ENCODE peak calls at places on chromosomes 6 and 20, in ten cellular contexts. P is breast epithelium; W is globus pallidus; T is HuH-7.5; S is lung microvascular endothelial cell; B is CD4-positive, alpha-beta T cell; G is tibial nerve; K is fibroblast of the aortic adventitia; H is fibroblast of the conjunctiva; U is NCI-H1417. E is an unnamed sample.

GRCh38 chr6:16402501-16402900 is 164.1 kb downstream of the GMPR start:
- DNase-seq in S (no peak), G (peak), W (no peak), B (no peak), K (peak), U (no peak), H (peak), T (no peak), P (no peak), E (peak)

GRCh38 chr6:137237413-137238170 is 18.4 kb upstream of the IFNGR1 start:
- DNase-seq in P (no peak), G (no peak), W (no peak), U (no peak), S (no peak), H (no peak), B (no peak), T (no peak), K (peak), E (peak)

GRCh38 chr6:6225885-6226284 is 94.6 kb downstream of the F13A1 start:
- DNase-seq in B (no peak), P (no peak), S (no peak), U (no peak), H (no peak), G (no peak), T (no peak), W (no peak), K (no peak), E (no peak)

GRCh38 chr6:134830945-134831344 is 119.0 kb downstream of the ALDH8A1 start:
- DNase-seq in T (no peak), G (no peak), P (no peak), W (no peak), K (no peak), S (no peak), B (no peak), U (no peak), H (no peak), E (no peak)

GRCh38 chr20:38373231-38373867 is 27.1 kb downstream of the LBP start:
- DNase-seq in T (peak), W (no peak), G (no peak), B (no peak), H (no peak), U (no peak), P (no peak), S (peak), K (peak), E (peak)

GRCh38 chr6:47137073-47137472 is 94.9 kb upstream of the ADGRF1 start:
- DNase-seq in B (no peak), U (no peak), S (no peak), P (no peak), K (no peak), W (no peak), H (no peak), G (no peak), T (no peak), E (no peak)

GRCh38 chr6:67615796-67616195 is 1019.3 kb upstream of the ADGRB3 start:
- DNase-seq in T (no peak), K (peak), U (no peak), W (no peak), S (no peak), G (no peak), H (no peak), B (no peak), P (no peak), E (peak)

GRCh38 chr6:163771180-163771579 is 356.7 kb downstream of the QKI start:
- DNase-seq in P (no peak), S (no peak), W (no peak), U (no peak), H (no peak), B (no peak), T (no peak), K (no peak), G (no peak), E (no peak)

GRCh38 chr6:156616495-156616894 is 160.7 kb upstream of the ARID1B start:
- DNase-seq in H (no peak), P (no peak), B (no peak), U (no peak), G (no peak), T (no peak), S (no peak), W (no peak), K (no peak), E (no peak)

GRCh38 chr6:159935633-159936032 is 33.2 kb upstream of the IGF2R start:
- DNase-seq in K (peak), H (no peak), T (no peak), G (no peak), S (no peak), P (no peak), W (no peak), B (no peak), U (no peak), E (peak)

GRCh38 chr20:31819083-31819784 is at the start of gene MYLK2:
- DNase-seq in H (no peak), U (no peak), G (no peak), W (no peak), B (no peak), T (no peak), S (no peak), K (no peak), P (no peak), E (no peak)

GRCh38 chr20:63626424-63627128 is at the start of gene GMEB2:
- DNase-seq in T (peak), U (peak), P (peak), S (peak), K (no peak), B (peak), W (peak), H (peak), G (peak), E (peak)

GRCh38 chr20:6623989-6624388 is 143.5 kb upstream of the BMP2 start:
- DNase-seq in S (peak), B (no peak), P (no peak), T (peak), H (no peak), G (no peak), K (no peak), W (no peak), U (no peak), E (no peak)

GRCh38 chr20:2602746-2603145 is 49.7 kb upstream of the NOP56 start:
- DNase-seq in P (no peak), H (no peak), T (no peak), S (no peak), K (no peak), G (no peak), U (no peak), W (no peak), B (no peak), E (no peak)

GRCh38 chr6:135906542-135906941 is 55.0 kb downstream of the PDE7B start:
- DNase-seq in U (no peak), W (no peak), P (no peak), K (peak), T (no peak), S (no peak), H (peak), B (no peak), G (no peak), E (peak)

GRCh38 chr6:32045811-32046449 is 7.7 kb downstream of the CYP21A2 start:
- DNase-seq in K (peak), S (no peak), W (no peak), P (no peak), B (no peak), U (no peak), T (no peak), H (no peak), G (no peak), E (no peak)

GRCh38 chr20:45500022-45500421 is 15.4 kb downstream of the SPINT3 start:
- DNase-seq in H (no peak), U (no peak), B (no peak), G (no peak), T (no peak), P (no peak), W (no peak), S (no peak), K (no peak), E (no peak)

GRCh38 chr6:53647437-53648094 is 18.0 kb downstream of the KLHL31 start:
- DNase-seq in W (no peak), G (no peak), S (peak), T (no peak), K (no peak), B (no peak), U (no peak), H (no peak), P (no peak), E (no peak)

GRCh38 chr20:46222521-46223007 is 85.7 kb downstream of the CDH22 start:
- DNase-seq in H (no peak), K (no peak), S (no peak), T (no peak), P (no peak), B (no peak), U (peak), W (no peak), G (no peak), E (peak)

GRCh38 chr20:38168791-38169589 is 3.9 kb upstream of the TGM2 start:
- DNase-seq in S (peak), U (no peak), G (no peak), K (no peak), P (no peak), W (no peak), H (no peak), T (no peak), B (no peak), E (no peak)

GRCh38 chr20:59751075-59751711 is 146.9 kb downstream of the PHACTR3 start:
- DNase-seq in H (peak), W (peak), U (peak), K (peak), P (peak), T (peak), S (peak), B (no peak), G (peak), E (no peak)

GRCh38 chr6:32967151-32968091 is 973 bp upstream of the BRD2 start:
- DNase-seq in S (peak), H (peak), P (no peak), B (no peak), K (peak), G (no peak), U (peak), T (no peak), W (peak), E (peak)

GRCh38 chr6:15697895-15698294 is 35.1 kb upstream of the DTNBP1 start:
- DNase-seq in S (no peak), B (no peak), P (no peak), U (no peak), G (no peak), H (no peak), T (no peak), W (no peak), K (no peak), E (no peak)

GRCh38 chr6:14072084-14072483 is 45.5 kb upstream of the CD83 start:
- DNase-seq in K (peak), U (no peak), T (no peak), W (no peak), S (no peak), H (no peak), G (no peak), B (no peak), P (no peak), E (peak)

GRCh38 chr20:36826556-36827244 is 49.2 kb upstream of the TLDC2 start:
- DNase-seq in G (no peak), H (no peak), S (no peak), P (no peak), T (no peak), W (no peak), K (no peak), U (no peak), B (no peak), E (no peak)

GRCh38 chr20:54257090-54257816 is 49.4 kb downstream of the PFDN4 start:
- DNase-seq in W (no peak), H (peak), U (no peak), G (no peak), T (no peak), P (no peak), B (no peak), K (peak), S (no peak), E (peak)

GRCh38 chr6:168093071-168093505 is 14.1 kb upstream of the FRMD1 start:
- DNase-seq in P (no peak), S (no peak), U (no peak), W (no peak), G (no peak), H (no peak), K (no peak), T (no peak), B (no peak), E (no peak)

GRCh38 chr20:25136643-25137559 is 55.0 kb upstream of the VSX1 start:
- DNase-seq in T (no peak), S (no peak), B (no peak), G (peak), P (no peak), U (no peak), H (peak), K (peak), W (peak), E (peak)

GRCh38 chr6:169988769-169989550 is 237.5 kb downstream of the ERMARD start:
- DNase-seq in W (no peak), P (no peak), S (no peak), B (no peak), G (no peak), U (no peak), H (no peak), K (no peak), T (no peak), E (no peak)

GRCh38 chr6:42010185-42010872 is 40.0 kb upstream of the TAF8 start:
- DNase-seq in P (no peak), H (no peak), W (no peak), U (no peak), B (peak), G (no peak), K (no peak), T (no peak), S (no peak), E (peak)